ENCODE peak calls at places on chromosomes 13 and 19, in five cellular contexts. C, A, S, W and T are unnamed samples.

GRCh38 chr13:110517505-110518149 is 43.9 kb downstream of the RAB20 start:
- DNase-seq in C (no peak), A (no peak), S (no peak), W (no peak), T (no peak)

GRCh38 chr19:48635263-48635965 is 1.8 kb downstream of the DBP start:
- DNase-seq in C (peak), A (no peak), S (peak), W (no peak), T (peak)

GRCh38 chr13:110419391-110419791 is 112.3 kb downstream of the COL4A2 start:
- DNase-seq in C (no peak), A (peak), S (no peak), W (peak), T (no peak)

GRCh38 chr19:11380653-11381534 is 3.2 kb downstream of the EPOR start:
- DNase-seq in C (peak), A (peak), S (peak), W (peak), T (peak)

GRCh38 chr19:12665646-12666304 is 767 bp downstream of the MAN2B1 start:
- DNase-seq in C (no peak), A (no peak), S (no peak), W (peak), T (no peak)

GRCh38 chr19:8151499-8152035 is 2.2 kb upstream of the FBN3 start:
- DNase-seq in C (no peak), A (no peak), S (no peak), W (no peak), T (no peak)

GRCh38 chr13:72304121-72304745 is 423.2 kb downstream of the MZT1 start:
- DNase-seq in C (no peak), A (no peak), S (no peak), W (peak), T (no peak)

GRCh38 chr19:2500861-2501260 is 24.9 kb downstream of the GADD45B start:
- DNase-seq in C (no peak), A (no peak), S (no peak), W (no peak), T (no peak)

GRCh38 chr19:46303702-46304397 is 7.0 kb downstream of the HIF3A start:
- DNase-seq in C (no peak), A (peak), S (peak), W (no peak), T (no peak)

GRCh38 chr13:34412295-34412694 is 529.8 kb upstream of the NBEA start:
- DNase-seq in C (no peak), A (no peak), S (no peak), W (peak), T (no peak)

GRCh38 chr19:6343462-6343861 is 10.1 kb upstream of the ACER1 start:
- DNase-seq in C (no peak), A (no peak), S (no peak), W (no peak), T (no peak)

GRCh38 chr19:6732803-6733337 is 4.5 kb downstream of the GPR108 start:
- DNase-seq in C (no peak), A (no peak), S (no peak), W (no peak), T (no peak)

GRCh38 chr13:42007844-42008243 is 40.6 kb upstream of the DGKH start:
- DNase-seq in C (no peak), A (peak), S (no peak), W (peak), T (no peak)

GRCh38 chr19:43305642-43306041 is 36.3 kb upstream of the PSG9 start:
- DNase-seq in C (no peak), A (no peak), S (no peak), W (no peak), T (no peak)

GRCh38 chr19:33750587-33751385 is 45.9 kb upstream of the KCTD15 start:
- DNase-seq in C (no peak), A (no peak), S (no peak), W (no peak), T (no peak)

GRCh38 chr19:38781058-38781457 is 7.7 kb upstream of the LGALS7 start:
- DNase-seq in C (no peak), A (no peak), S (no peak), W (no peak), T (no peak)

GRCh38 chr19:4456566-4456842 is 1.1 kb downstream of the UBXN6 start:
- DNase-seq in C (no peak), A (peak), S (peak), W (peak), T (peak)

GRCh38 chr13:103022328-103022727 is 43.9 kb downstream of the SLC10A2 start:
- DNase-seq in C (no peak), A (no peak), S (no peak), W (no peak), T (no peak)

GRCh38 chr19:49528211-49528771 is 488 bp downstream of the RCN3 start:
- DNase-seq in C (no peak), A (peak), S (no peak), W (peak), T (no peak)

GRCh38 chr13:32840113-32840512 is 176.1 kb upstream of the KL start:
- DNase-seq in C (no peak), A (no peak), S (no peak), W (no peak), T (no peak)

GRCh38 chr13:41610426-41610825 is 153.1 kb downstream of the RGCC start:
- DNase-seq in C (no peak), A (peak), S (no peak), W (peak), T (no peak)

GRCh38 chr19:44626067-44626624 is 12.8 kb downstream of the IGSF23 start:
- DNase-seq in C (no peak), A (peak), S (no peak), W (peak), T (no peak)

GRCh38 chr13:23081901-23082300 is 98.9 kb upstream of the SGCG start:
- DNase-seq in C (no peak), A (no peak), S (no peak), W (no peak), T (no peak)

GRCh38 chr19:15268192-15268927 is 36.1 kb upstream of the EPHX3 start:
- DNase-seq in C (no peak), A (no peak), S (no peak), W (no peak), T (no peak)

GRCh38 chr13:43946281-43946680 is 66.6 kb downstream of the LACC1 start:
- DNase-seq in C (no peak), A (no peak), S (no peak), W (peak), T (no peak)

GRCh38 chr13:20769834-20770233 is 3.9 kb downstream of the EEF1AKMT1 start:
- DNase-seq in C (no peak), A (no peak), S (no peak), W (no peak), T (no peak)

GRCh38 chr13:20775961-20776360 is 2.2 kb upstream of the EEF1AKMT1 start:
- DNase-seq in C (no peak), A (no peak), S (no peak), W (no peak), T (no peak)

GRCh38 chr13:20774746-20775145 is 985 bp upstream of the EEF1AKMT1 start:
- DNase-seq in C (no peak), A (no peak), S (no peak), W (no peak), T (no peak)

GRCh38 chr13:20773194-20774080 is at the start of gene EEF1AKMT1:
- DNase-seq in C (peak), A (peak), S (peak), W (peak), T (peak)

GRCh38 chr13:20772401-20773131 is 1.2 kb downstream of the EEF1AKMT1 start:
- DNase-seq in C (no peak), A (no peak), S (no peak), W (peak), T (no peak)
- H3K27ac ChIP-seq in C (peak), A (peak), S (no peak), W (peak), T (peak)

GRCh38 chr19:40284501-40285352 is at the start of gene AKT2:
- DNase-seq in C (peak), A (peak), S (peak), W (peak), T (no peak)

GRCh38 chr19:40284251-40284500 is 969 bp downstream of the AKT2 start:
- DNase-seq in C (no peak), A (no peak), S (no peak), W (no peak), T (no peak)

GRCh38 chr19:40286674-40287421 is 1.7 kb upstream of the AKT2 start:
- DNase-seq in C (no peak), A (no peak), S (no peak), W (no peak), T (no peak)

GRCh38 chr19:40285353-40286234 is 449 bp upstream of the AKT2 start:
- DNase-seq in C (peak), A (peak), S (peak), W (peak), T (peak)

DNA sequence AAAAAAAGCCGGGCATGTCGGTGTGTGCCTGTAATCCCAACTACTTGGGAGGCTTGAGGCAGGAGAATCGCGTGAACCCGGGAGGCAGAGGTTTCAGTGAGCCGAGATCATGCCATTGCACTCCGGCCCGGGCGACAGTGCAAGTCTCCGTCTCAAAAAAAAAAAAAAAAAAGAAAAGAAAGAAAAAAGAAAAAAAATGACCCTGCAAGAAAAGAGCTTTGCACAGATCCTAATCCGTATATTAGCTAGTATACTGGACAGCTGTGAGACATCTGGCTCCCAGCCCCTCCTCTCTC is 1.0 kb upstream of the AKT2 start:
- DNase-seq in C (no peak), A (no peak), S (no peak), W (no peak), T (no peak)
- H3K27ac ChIP-seq in C (peak), A (no peak), S (peak), W (peak), T (no peak)

DNA sequence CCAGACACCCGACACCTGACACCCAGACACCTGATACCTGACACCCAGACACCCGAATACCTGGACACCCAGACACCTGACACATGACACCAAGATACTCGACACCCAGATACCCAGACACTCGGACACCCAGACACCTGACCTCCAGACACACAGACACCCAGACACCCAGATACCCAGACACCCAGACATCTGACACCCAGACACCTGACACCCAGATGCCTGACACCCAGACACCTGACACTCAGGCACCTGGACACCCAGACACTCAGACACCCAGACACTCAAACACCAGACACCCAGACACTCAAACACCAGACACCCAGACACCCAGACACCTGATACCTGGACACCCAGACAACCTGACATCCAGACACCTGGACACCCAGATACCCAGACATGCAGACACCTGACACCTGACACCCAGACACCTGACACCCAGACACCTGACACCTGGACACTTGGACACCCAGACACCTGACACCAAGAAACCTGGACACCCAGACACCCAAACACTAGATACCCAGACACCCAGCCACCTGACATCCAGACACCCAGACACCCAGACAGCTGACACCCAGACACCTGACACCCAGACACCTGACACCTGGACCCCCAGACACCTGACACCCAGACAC is 18.9 kb downstream of the C19orf12 start:
- DNase-seq in C (no peak), A (no peak), S (no peak), W (no peak), T (no peak)
- H3K27ac ChIP-seq in C (no peak), A (no peak), S (no peak), W (no peak), T (no peak)

GRCh38 chr13:79723462-79724116 is 242.6 kb downstream of the NDFIP2 start:
- DNase-seq in C (no peak), A (no peak), S (no peak), W (no peak), T (no peak)

GRCh38 chr13:79725841-79726240 is 244.9 kb downstream of the NDFIP2 start:
- DNase-seq in C (no peak), A (no peak), S (no peak), W (no peak), T (no peak)

GRCh38 chr13:79722885-79723445 is 242.0 kb downstream of the NDFIP2 start:
- DNase-seq in C (no peak), A (no peak), S (no peak), W (peak), T (no peak)

DNA sequence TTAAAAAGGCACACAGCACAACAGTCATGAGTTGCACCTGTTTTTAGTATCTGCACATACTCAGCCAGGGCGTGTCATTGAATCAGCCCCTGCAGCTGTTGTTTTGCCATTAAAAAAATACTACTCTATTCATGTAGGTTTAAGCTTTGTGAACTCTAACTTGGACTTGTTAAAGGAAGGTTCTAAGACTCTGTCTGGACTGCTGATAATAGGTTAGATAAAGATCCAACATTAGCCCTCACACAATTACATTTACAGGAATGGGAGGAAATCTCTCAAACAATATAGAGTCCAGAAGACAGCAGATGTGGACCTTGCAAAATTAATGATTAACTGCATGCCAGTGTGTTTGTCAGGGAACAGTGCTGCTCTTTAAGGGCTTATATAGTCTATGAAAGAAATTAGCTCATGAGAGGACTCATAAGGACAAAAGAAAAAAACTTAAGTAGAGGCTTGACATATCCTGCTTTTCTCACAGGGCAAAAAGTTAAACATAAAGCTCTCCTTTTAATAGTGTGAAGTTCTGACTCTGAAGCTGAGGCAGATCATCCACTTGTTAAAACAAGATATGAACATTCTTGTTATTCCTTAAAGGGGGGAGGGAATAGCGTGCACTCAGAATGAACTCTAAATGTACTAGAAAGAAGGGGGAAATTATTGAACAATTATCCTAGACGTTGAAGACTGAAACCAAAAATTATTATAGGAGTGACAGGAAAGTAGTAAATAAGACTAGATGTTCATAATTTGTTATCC is 243.6 kb downstream of the NDFIP2 start:
- DNase-seq in C (no peak), A (no peak), S (no peak), W (peak), T (no peak)
- H3K27ac ChIP-seq in C (no peak), A (no peak), S (no peak), W (no peak), T (no peak)

GRCh38 chr19:55252760-55253159 is 6.1 kb downstream of the PPP6R1 start:
- DNase-seq in C (no peak), A (no peak), S (no peak), W (no peak), T (no peak)
- H3K27ac ChIP-seq in C (peak), A (no peak), S (no peak), W (no peak), T (no peak)

GRCh38 chr13:24249586-24249985 is 59.8 kb upstream of the C1QTNF9 start:
- DNase-seq in C (no peak), A (no peak), S (no peak), W (no peak), T (no peak)

GRCh38 chr13:24254151-24254810 is 55.1 kb upstream of the C1QTNF9 start:
- DNase-seq in C (peak), A (no peak), S (no peak), W (no peak), T (no peak)

GRCh38 chr13:24252136-24252535 is 57.2 kb upstream of the C1QTNF9 start:
- DNase-seq in C (no peak), A (no peak), S (no peak), W (no peak), T (no peak)

GRCh38 chr13:24251525-24251924 is 57.9 kb upstream of the C1QTNF9 start:
- DNase-seq in C (peak), A (no peak), S (no peak), W (no peak), T (no peak)

DNA sequence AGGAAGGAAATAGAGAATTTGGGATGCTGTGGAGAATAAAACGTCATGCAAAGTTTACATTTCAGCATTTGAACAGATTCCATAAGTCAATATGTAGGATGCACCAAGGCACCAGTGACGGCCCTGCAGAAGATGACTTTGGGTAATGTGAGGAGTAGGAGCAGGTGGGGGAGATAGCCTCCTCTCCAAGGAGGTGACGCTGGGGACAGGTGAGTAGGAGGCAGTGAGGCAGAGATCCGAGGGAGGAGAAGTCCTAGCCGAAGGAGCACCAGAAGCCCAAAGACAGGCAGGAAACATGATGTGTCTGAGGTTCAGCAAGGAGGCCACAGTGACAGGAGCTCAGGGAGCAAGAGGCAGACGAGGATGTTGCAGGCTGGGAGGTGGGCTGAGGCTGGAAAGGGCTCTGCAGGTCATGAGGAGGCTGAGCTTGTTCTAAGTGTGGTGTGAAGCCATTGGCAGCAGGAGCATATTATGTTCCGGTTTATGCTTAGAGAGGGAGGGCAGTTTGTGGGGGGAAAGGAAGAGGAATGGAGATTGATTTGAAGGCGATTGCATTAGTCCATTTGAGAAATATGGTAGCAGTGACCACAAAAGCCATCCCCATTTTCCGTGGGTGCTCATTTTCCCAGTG is 55.7 kb upstream of the C1QTNF9 start:
- DNase-seq in C (no peak), A (no peak), S (no peak), W (no peak), T (no peak)
- H3K27ac ChIP-seq in C (peak), A (no peak), S (no peak), W (no peak), T (peak)

DNA sequence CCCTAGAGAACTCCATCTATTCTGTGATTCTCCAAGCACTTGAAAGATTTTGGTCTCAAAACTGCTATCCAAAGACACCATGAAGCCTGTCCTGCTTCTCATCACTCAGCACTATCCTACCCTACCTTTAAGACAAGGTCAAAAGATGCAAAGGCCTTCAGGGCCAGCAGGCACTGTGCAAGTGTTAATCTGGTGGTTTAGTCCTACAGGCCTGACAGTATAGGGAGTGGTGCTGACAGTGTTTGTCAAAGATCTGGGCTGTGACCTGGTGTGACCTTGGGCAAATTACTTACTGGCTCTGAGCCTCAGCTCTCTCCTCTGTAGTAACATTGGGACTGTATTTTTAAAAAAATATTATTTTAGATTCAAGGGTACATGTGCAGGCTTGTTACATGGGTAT is 28.0 kb downstream of the SIAH3 start:
- DNase-seq in C (no peak), A (no peak), S (no peak), W (no peak), T (no peak)
- H3K27ac ChIP-seq in C (no peak), A (no peak), S (no peak), W (no peak), T (no peak)

GRCh38 chr13:71015516-71015915 is 851.5 kb downstream of the DACH1 start:
- DNase-seq in C (no peak), A (no peak), S (no peak), W (no peak), T (no peak)
- H3K27ac ChIP-seq in C (no peak), A (no peak), S (no peak), W (no peak), T (no peak)